ENCODE peak calls at places on chromosomes 3 and 15, in ten cellular contexts. T is NT2/D1; S is activated CD8-positive, alpha-beta memory T cell treated with anti-CD3 and anti-CD28 coated beads, Interleukin-2, amount 10 ng/mL, durations not matched to agents 7 days and 5 days; D is M059J; G is endothelial cell of umbilical vein; N is ACHN; M is naive thymus-derived CD8-positive, alpha-beta T cell; V is HEK293T; Y is stimulated activated CD4-positive, alpha-beta T cell treated with anti-CD3 and anti-CD28 coated beads, Interleukin-2, amount 100 ng/mL, for 24 hours; U is amygdala. R is an unnamed sample.

GRCh38 chr3:58581328-58582091 is 4.3 kb upstream of the FAM107A start:
- DNase-seq in U (no peak), S (no peak), D (no peak), V (no peak), M (no peak), Y (no peak), T (no peak), N (no peak), G (no peak), R (no peak)

GRCh38 chr15:74794970-74795349 is 13.1 kb downstream of the CSK start:
- DNase-seq in M (no peak), U (no peak), D (no peak), Y (no peak), T (no peak), S (no peak), G (no peak), V (no peak), N (no peak), R (no peak)

GRCh38 chr3:71048948-71049347 is 534.6 kb downstream of the FOXP1 start:
- DNase-seq in M (no peak), N (no peak), U (no peak), D (no peak), S (no peak), G (peak; percentile 88), V (no peak), Y (no peak), T (no peak), R (no peak)

GRCh38 chr3:181250714-181251113 is 261.2 kb upstream of the DNAJC19 start:
- DNase-seq in D (no peak), T (no peak), N (no peak), U (no peak), M (no peak), Y (no peak), S (no peak), G (no peak), V (no peak), R (no peak)

GRCh38 chr15:82850731-82851130 is 41.3 kb downstream of the WHAMM start:
- DNase-seq in V (no peak), Y (no peak), G (no peak), D (no peak), M (no peak), S (peak; percentile 31), T (no peak), N (no peak), U (no peak), R (no peak)

GRCh38 chr3:120355486-120355885 is 6.3 kb upstream of the LRRC58 start:
- DNase-seq in T (no peak), G (no peak), D (no peak), U (no peak), Y (no peak), N (no peak), V (no peak), S (no peak), M (no peak), R (no peak)

GRCh38 chr15:32994810-32995424 is 199.6 kb downstream of the FMN1 start:
- DNase-seq in M (no peak), G (peak; percentile 63), S (no peak), N (peak; percentile 41), U (no peak), V (peak; percentile 8), D (peak; percentile 51), Y (no peak), T (no peak), R (no peak)

GRCh38 chr15:50182233-50183013 is 427 bp downstream of the SLC27A2 start:
- DNase-seq in V (peak; percentile 41), S (peak; percentile 73), G (peak; percentile 23), T (no peak), Y (peak; percentile 35), N (peak; percentile 28), U (no peak), M (no peak), D (peak; percentile 36), R (no peak)

GRCh38 chr3:110736332-110736731 is 335.3 kb upstream of the NECTIN3 start:
- DNase-seq in S (no peak), V (no peak), G (no peak), T (no peak), U (no peak), D (no peak), Y (no peak), M (no peak), N (no peak), R (no peak)

GRCh38 chr15:71543413-71543812 is 266.9 kb upstream of the NR2E3 start:
- DNase-seq in Y (no peak), M (no peak), N (no peak), U (no peak), S (no peak), V (no peak), T (no peak), G (no peak), D (no peak), R (no peak)

GRCh38 chr3:39917060-39917773 is 107.8 kb downstream of the MYRIP start:
- DNase-seq in G (peak; percentile 69), Y (no peak), T (no peak), D (peak; percentile 4), S (no peak), U (no peak), N (peak; percentile 40), V (no peak), M (no peak), R (no peak)

GRCh38 chr3:194329566-194329965 is 21.6 kb downstream of the CPN2 start:
- DNase-seq in Y (no peak), N (no peak), V (no peak), D (no peak), S (no peak), M (no peak), G (no peak), T (no peak), U (no peak), R (no peak)

GRCh38 chr3:171142985-171143384 is 116.5 kb upstream of the SLC2A2 start:
- DNase-seq in S (no peak), G (peak; percentile 35), D (no peak), N (no peak), Y (no peak), V (no peak), U (no peak), T (no peak), M (no peak), R (no peak)